ENCODE peak calls at places on chromosomes 3 and 15, in five cellular contexts. One of them, this sample, is unnamed.

GRCh38 chr15:96353931-96354730 is 23.6 kb downstream of the NR2F2 start:
- DNase-seq in tibial nerve: no peak
- DNase-seq in A549: no peak
- DNase-seq in SK-N-SH: no peak
- DNase-seq in esophagus muscularis mucosa: no peak
- DNase-seq in this sample: no peak

GRCh38 chr3:140529558-140529957 is 148.3 kb upstream of the TRIM42 start:
- DNase-seq in tibial nerve: no peak
- DNase-seq in esophagus muscularis mucosa: peak
- DNase-seq in SK-N-SH: no peak
- DNase-seq in A549: no peak
- DNase-seq in this sample: no peak

GRCh38 chr3:191681198-191681597 is 220.2 kb downstream of the PYDC2 start:
- DNase-seq in esophagus muscularis mucosa: no peak
- DNase-seq in A549: no peak
- DNase-seq in SK-N-SH: no peak
- DNase-seq in tibial nerve: no peak
- DNase-seq in this sample: no peak

GRCh38 chr15:61038387-61038786 is 190.7 kb downstream of the RORA start:
- DNase-seq in tibial nerve: peak
- DNase-seq in esophagus muscularis mucosa: no peak
- DNase-seq in SK-N-SH: peak
- DNase-seq in A549: no peak
- DNase-seq in this sample: peak

GRCh38 chr3:31613131-31613626 is 80.5 kb downstream of the STT3B start:
- DNase-seq in tibial nerve: no peak
- DNase-seq in SK-N-SH: no peak
- DNase-seq in esophagus muscularis mucosa: no peak
- DNase-seq in A549: no peak
- DNase-seq in this sample: no peak

GRCh38 chr3:48426944-48427629 is 2.8 kb downstream of the PLXNB1 start:
- DNase-seq in tibial nerve: no peak
- DNase-seq in A549: no peak
- DNase-seq in SK-N-SH: no peak
- DNase-seq in esophagus muscularis mucosa: no peak
- DNase-seq in this sample: no peak

GRCh38 chr3:189276481-189277190 is 104.9 kb downstream of the TPRG1 start:
- DNase-seq in SK-N-SH: no peak
- DNase-seq in esophagus muscularis mucosa: no peak
- DNase-seq in A549: no peak
- DNase-seq in tibial nerve: peak
- DNase-seq in this sample: peak

GRCh38 chr15:43518073-43518761 is 809 bp downstream of the MAP1A start:
- DNase-seq in esophagus muscularis mucosa: no peak
- DNase-seq in tibial nerve: no peak
- DNase-seq in SK-N-SH: peak
- DNase-seq in A549: no peak
- DNase-seq in this sample: no peak

GRCh38 chr15:48244923-48245322 is 38.8 kb downstream of the SLC12A1 start:
- DNase-seq in esophagus muscularis mucosa: no peak
- DNase-seq in SK-N-SH: no peak
- DNase-seq in A549: no peak
- DNase-seq in tibial nerve: no peak
- DNase-seq in this sample: no peak

GRCh38 chr3:178159691-178160090 is 376.5 kb upstream of the KCNMB2 start:
- DNase-seq in A549: no peak
- DNase-seq in tibial nerve: no peak
- DNase-seq in SK-N-SH: no peak
- DNase-seq in esophagus muscularis mucosa: no peak
- DNase-seq in this sample: no peak

GRCh38 chr15:83278191-83278590 is 6.3 kb downstream of the BNC1 start:
- DNase-seq in A549: no peak
- DNase-seq in SK-N-SH: no peak
- DNase-seq in tibial nerve: no peak
- DNase-seq in esophagus muscularis mucosa: peak
- DNase-seq in this sample: no peak

GRCh38 chr15:69562564-69562963 is 109.9 kb downstream of the RPLP1 start:
- DNase-seq in tibial nerve: no peak
- DNase-seq in A549: no peak
- DNase-seq in SK-N-SH: no peak
- DNase-seq in esophagus muscularis mucosa: no peak
- DNase-seq in this sample: no peak

GRCh38 chr15:91021516-91022074 is 799 bp downstream of the VPS33B start:
- DNase-seq in esophagus muscularis mucosa: no peak
- DNase-seq in tibial nerve: no peak
- DNase-seq in SK-N-SH: peak
- DNase-seq in A549: no peak
- DNase-seq in this sample: no peak

GRCh38 chr15:38479286-38479685 is 25.4 kb downstream of the FAM98B start:
- DNase-seq in esophagus muscularis mucosa: no peak
- DNase-seq in A549: no peak
- DNase-seq in SK-N-SH: no peak
- DNase-seq in tibial nerve: no peak
- DNase-seq in this sample: no peak

GRCh38 chr3:104596054-104596453 is 770.7 kb upstream of the ALCAM start:
- DNase-seq in SK-N-SH: no peak
- DNase-seq in esophagus muscularis mucosa: no peak
- DNase-seq in tibial nerve: no peak
- DNase-seq in A549: no peak
- DNase-seq in this sample: no peak

GRCh38 chr15:100566850-100567249 is 35.1 kb downstream of the LINS1 start:
- DNase-seq in esophagus muscularis mucosa: no peak
- DNase-seq in tibial nerve: no peak
- DNase-seq in A549: no peak
- DNase-seq in SK-N-SH: no peak
- DNase-seq in this sample: no peak
- TF ChIP-seq EP300 in esophagus muscularis mucosa: no peak
- TF ChIP-seq EP300 in tibial nerve: no peak
- TF ChIP-seq EP300 in A549: no peak
- TF ChIP-seq EP300 in SK-N-SH: no peak
- TF ChIP-seq EP300 in this sample: no peak

DNA sequence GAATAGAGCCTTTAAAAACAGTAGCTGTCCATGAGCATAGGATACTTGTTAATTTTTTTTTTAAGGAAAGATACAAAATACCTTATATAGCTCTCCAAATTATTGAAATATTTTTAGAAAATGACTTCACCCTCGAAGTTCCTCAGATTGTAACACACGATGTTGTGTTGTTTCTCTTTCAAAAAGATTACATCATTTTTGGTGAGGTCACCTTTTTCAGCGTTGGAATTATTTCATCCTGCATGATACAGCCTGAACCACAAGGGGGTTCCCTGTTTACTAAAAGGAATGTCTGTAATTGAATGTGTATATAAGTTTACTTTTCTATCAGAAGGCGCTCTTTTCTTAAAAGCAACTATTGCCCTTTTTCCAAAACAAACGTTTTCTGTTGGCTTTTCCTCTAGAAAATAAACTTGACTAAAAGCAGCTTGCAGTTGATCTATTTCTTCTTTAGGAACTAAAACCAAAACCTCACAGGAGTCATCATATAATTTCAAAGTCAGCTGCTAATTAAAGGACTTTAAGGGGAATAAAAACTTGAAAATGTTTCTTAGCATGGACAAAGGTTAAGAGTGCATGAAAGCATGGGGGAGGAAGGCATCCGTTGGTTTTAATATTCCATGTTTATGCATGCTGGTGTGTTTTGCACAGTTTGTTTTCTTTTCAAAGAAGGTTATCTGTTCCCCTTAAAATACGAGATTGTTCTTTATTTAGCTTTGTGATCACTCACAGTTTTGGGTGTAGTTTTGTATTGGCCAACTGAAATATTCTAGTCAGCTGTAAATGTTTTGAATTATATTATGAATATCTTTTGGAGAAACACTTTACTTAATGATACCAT is 29.4 kb downstream of the LYSMD4 start:
- DNase-seq in SK-N-SH: no peak
- DNase-seq in esophagus muscularis mucosa: no peak
- DNase-seq in tibial nerve: peak
- DNase-seq in A549: peak
- DNase-seq in this sample: no peak
- TF ChIP-seq EP300 in SK-N-SH: no peak
- TF ChIP-seq EP300 in esophagus muscularis mucosa: no peak
- TF ChIP-seq EP300 in tibial nerve: peak
- TF ChIP-seq EP300 in A549: no peak
- TF ChIP-seq EP300 in this sample: no peak

GRCh38 chr15:49372366-49372765 is 50.7 kb upstream of the FGF7 start:
- DNase-seq in esophagus muscularis mucosa: no peak
- DNase-seq in SK-N-SH: no peak
- DNase-seq in A549: no peak
- DNase-seq in tibial nerve: no peak
- DNase-seq in this sample: no peak
- TF ChIP-seq EP300 in esophagus muscularis mucosa: no peak
- TF ChIP-seq EP300 in SK-N-SH: no peak
- TF ChIP-seq EP300 in A549: no peak
- TF ChIP-seq EP300 in tibial nerve: no peak
- TF ChIP-seq EP300 in this sample: no peak

GRCh38 chr3:194134757-194135515 is 1.0 kb upstream of the HES1 start:
- DNase-seq in tibial nerve: peak
- DNase-seq in SK-N-SH: peak
- DNase-seq in A549: peak
- DNase-seq in esophagus muscularis mucosa: peak
- DNase-seq in this sample: peak
- TF ChIP-seq EP300 in tibial nerve: peak
- TF ChIP-seq EP300 in SK-N-SH: peak
- TF ChIP-seq EP300 in A549: peak
- TF ChIP-seq EP300 in esophagus muscularis mucosa: peak
- TF ChIP-seq EP300 in this sample: peak

GRCh38 chr3:142578309-142579223 is at the start of gene ATR:
- DNase-seq in A549: peak
- DNase-seq in tibial nerve: peak
- DNase-seq in SK-N-SH: peak
- DNase-seq in esophagus muscularis mucosa: peak
- DNase-seq in this sample: peak
- TF ChIP-seq EP300 in A549: no peak
- TF ChIP-seq EP300 in tibial nerve: peak
- TF ChIP-seq EP300 in SK-N-SH: no peak
- TF ChIP-seq EP300 in esophagus muscularis mucosa: no peak
- TF ChIP-seq EP300 in this sample: peak

GRCh38 chr15:55403531-55403930 is 4.6 kb downstream of the CCPG1 start:
- DNase-seq in A549: no peak
- DNase-seq in esophagus muscularis mucosa: no peak
- DNase-seq in SK-N-SH: no peak
- DNase-seq in tibial nerve: no peak
- DNase-seq in this sample: no peak
- TF ChIP-seq EP300 in A549: peak
- TF ChIP-seq EP300 in esophagus muscularis mucosa: no peak
- TF ChIP-seq EP300 in SK-N-SH: no peak
- TF ChIP-seq EP300 in tibial nerve: peak
- TF ChIP-seq EP300 in this sample: no peak

GRCh38 chr15:94306700-94307650 is 75.6 kb downstream of the MCTP2 start:
- DNase-seq in SK-N-SH: no peak
- DNase-seq in A549: no peak
- DNase-seq in esophagus muscularis mucosa: no peak
- DNase-seq in tibial nerve: no peak
- DNase-seq in this sample: no peak
- TF ChIP-seq EP300 in SK-N-SH: no peak
- TF ChIP-seq EP300 in A549: no peak
- TF ChIP-seq EP300 in esophagus muscularis mucosa: no peak
- TF ChIP-seq EP300 in tibial nerve: no peak
- TF ChIP-seq EP300 in this sample: no peak

GRCh38 chr3:184603156-184604030 is 41.8 kb downstream of the EPHB3 start:
- DNase-seq in tibial nerve: no peak
- DNase-seq in SK-N-SH: no peak
- DNase-seq in A549: no peak
- DNase-seq in esophagus muscularis mucosa: no peak
- DNase-seq in this sample: no peak
- TF ChIP-seq EP300 in tibial nerve: no peak
- TF ChIP-seq EP300 in SK-N-SH: no peak
- TF ChIP-seq EP300 in A549: no peak
- TF ChIP-seq EP300 in esophagus muscularis mucosa: no peak
- TF ChIP-seq EP300 in this sample: no peak

DNA sequence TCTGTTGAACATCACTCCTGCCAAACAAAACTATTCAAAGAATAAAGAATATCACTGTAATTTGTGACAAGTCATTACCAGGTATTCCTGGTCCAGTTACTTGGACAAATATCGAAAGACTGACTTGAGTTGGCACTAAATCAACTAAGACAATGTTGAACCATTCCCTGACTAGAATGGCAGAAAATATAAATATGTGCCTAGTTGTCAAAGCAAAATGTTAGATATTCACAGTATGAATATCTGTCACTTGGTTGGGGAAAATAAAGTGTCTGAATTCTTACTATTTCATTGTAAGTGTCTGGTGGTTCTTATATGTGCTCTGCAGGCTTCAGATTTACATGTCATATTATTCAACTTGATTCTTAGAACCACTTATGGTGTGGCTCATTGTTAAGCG is 470.2 kb downstream of the NAALADL2 start:
- DNase-seq in SK-N-SH: no peak
- DNase-seq in esophagus muscularis mucosa: no peak
- DNase-seq in tibial nerve: no peak
- DNase-seq in A549: no peak
- DNase-seq in this sample: no peak
- TF ChIP-seq EP300 in SK-N-SH: no peak
- TF ChIP-seq EP300 in esophagus muscularis mucosa: no peak
- TF ChIP-seq EP300 in tibial nerve: no peak
- TF ChIP-seq EP300 in A549: no peak
- TF ChIP-seq EP300 in this sample: no peak

DNA sequence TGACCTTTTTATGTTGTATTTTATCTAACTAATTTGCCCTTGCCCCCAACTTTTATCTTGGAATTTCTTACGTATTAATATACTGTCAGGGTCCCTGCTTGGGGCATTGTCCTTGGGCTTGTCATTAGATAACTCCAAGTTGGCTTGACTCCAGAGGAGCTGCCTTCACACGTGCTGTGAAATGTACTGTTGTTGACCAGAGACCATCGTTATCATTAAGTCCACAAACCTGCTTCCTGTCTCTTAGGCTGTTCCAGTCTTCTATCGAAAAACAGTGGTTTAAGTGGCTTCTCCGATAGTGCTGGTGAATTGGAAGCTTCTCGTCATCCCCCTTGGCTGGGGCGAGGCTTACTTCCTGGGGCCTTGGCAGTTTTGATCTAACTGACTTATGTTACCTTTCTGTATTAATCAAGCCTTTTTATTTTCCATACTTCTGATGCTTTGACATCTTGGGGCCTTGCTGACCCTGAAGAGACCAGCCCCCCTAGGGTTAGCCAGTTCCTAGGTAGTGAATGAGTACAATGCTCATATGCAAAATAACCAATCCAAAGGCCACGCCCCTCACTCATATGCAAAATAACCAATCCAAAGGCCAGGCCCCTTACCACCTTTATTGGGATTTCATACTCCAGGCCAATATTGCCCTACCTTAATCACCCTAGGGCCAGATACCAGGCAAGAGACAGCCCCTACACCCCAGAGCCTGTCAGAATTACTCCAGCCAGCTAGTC is 164.5 kb downstream of the IGF1R start:
- DNase-seq in SK-N-SH: no peak
- DNase-seq in tibial nerve: no peak
- DNase-seq in A549: no peak
- DNase-seq in esophagus muscularis mucosa: no peak
- DNase-seq in this sample: no peak
- TF ChIP-seq EP300 in SK-N-SH: no peak
- TF ChIP-seq EP300 in tibial nerve: no peak
- TF ChIP-seq EP300 in A549: no peak
- TF ChIP-seq EP300 in esophagus muscularis mucosa: no peak
- TF ChIP-seq EP300 in this sample: no peak